ENCODE peak calls at places on chromosomes 1 and 21, in ten cellular contexts. X, W, Z, A, S, G, B, O, N and Q are unnamed samples.

GRCh38 chr1:64598100-64598571 is 128.2 kb downstream of the CACHD1 start:
- DNase-seq in X (no peak), W (peak; percentile 35), Z (no peak), A (no peak), S (no peak), G (peak; percentile 73), B (no peak), O (peak; percentile 24), N (no peak), Q (no peak)

GRCh38 chr1:86848654-86849053 is 65.3 kb downstream of the SELENOF start:
- DNase-seq in X (no peak), W (no peak), Z (no peak), A (no peak), S (no peak), G (no peak), B (no peak), O (peak; percentile 47), N (no peak), Q (no peak)

GRCh38 chr1:93735722-93736121 is 54.1 kb upstream of the BCAR3 start:
- DNase-seq in X (no peak), W (peak; percentile 57), Z (no peak), A (no peak), S (no peak), G (peak; percentile 90), B (no peak), O (peak; percentile 88), N (no peak), Q (no peak)

GRCh38 chr1:174939771-174940545 is 59.8 kb upstream of the CACYBP start:
- DNase-seq in X (no peak), W (no peak), Z (no peak), A (no peak), S (no peak), G (no peak), B (no peak), O (no peak), N (no peak), Q (no peak)

GRCh38 chr1:154557939-154558609 is 388 bp downstream of the UBE2Q1 start:
- DNase-seq in X (peak; percentile 38), W (no peak), Z (no peak), A (peak; percentile 52), S (peak; percentile 80), G (peak; percentile 18), B (peak; percentile 18), O (peak; percentile 18), N (peak; percentile 80), Q (peak; percentile 67)

GRCh38 chr1:166064324-166064926 is 102.4 kb downstream of the FAM78B start:
- DNase-seq in X (no peak), W (no peak), Z (no peak), A (no peak), S (no peak), G (no peak), B (no peak), O (no peak), N (no peak), Q (no peak)

GRCh38 chr1:109782514-109782913 is 18.8 kb upstream of the EPS8L3 start:
- DNase-seq in X (no peak), W (no peak), Z (no peak), A (no peak), S (peak; percentile 34), G (peak; percentile 59), B (no peak), O (no peak), N (peak; percentile 51), Q (no peak)

GRCh38 chr1:184610872-184611614 is 143.6 kb downstream of the EDEM3 start:
- DNase-seq in X (no peak), W (no peak), Z (peak; percentile 25), A (peak; percentile 36), S (no peak), G (no peak), B (no peak), O (no peak), N (no peak), Q (no peak)

GRCh38 chr1:227893696-227894305 is 53.9 kb downstream of the WNT9A start:
- DNase-seq in X (no peak), W (no peak), Z (no peak), A (no peak), S (peak; percentile 20), G (no peak), B (no peak), O (no peak), N (no peak), Q (no peak)

GRCh38 chr1:243658596-243659105 is 191.4 kb downstream of the AKT3 start:
- DNase-seq in X (no peak), W (no peak), Z (no peak), A (no peak), S (no peak), G (no peak), B (no peak), O (no peak), N (no peak), Q (no peak)

GRCh38 chr1:16392740-16393139 is 25.7 kb downstream of the SZRD1 start:
- DNase-seq in X (no peak), W (no peak), Z (no peak), A (no peak), S (no peak), G (peak; percentile 38), B (no peak), O (peak; percentile 60), N (no peak), Q (no peak)

GRCh38 chr1:9181176-9181906 is 52.4 kb upstream of the GPR157 start:
- DNase-seq in X (peak; percentile 66), W (no peak), Z (no peak), A (no peak), S (peak; percentile 84), G (peak; percentile 49), B (peak; percentile 24), O (peak; percentile 70), N (peak; percentile 87), Q (peak; percentile 60)

GRCh38 chr1:100277866-100278265 is 11.8 kb downstream of the RTCA start:
- DNase-seq in X (peak; percentile 10), W (no peak), Z (no peak), A (no peak), S (no peak), G (no peak), B (no peak), O (peak; percentile 17), N (no peak), Q (no peak)

GRCh38 chr1:160371346-160371631 is 4.4 kb downstream of the NHLH1 start:
- DNase-seq in X (no peak), W (no peak), Z (no peak), A (no peak), S (no peak), G (no peak), B (no peak), O (no peak), N (no peak), Q (no peak)

GRCh38 chr1:229594227-229595008 is 31.5 kb downstream of the TAF5L start:
- DNase-seq in X (no peak), W (no peak), Z (no peak), A (no peak), S (no peak), G (no peak), B (no peak), O (no peak), N (no peak), Q (no peak)

GRCh38 chr1:204842892-204843291 is 27.8 kb upstream of the NFASC start:
- DNase-seq in X (no peak), W (no peak), Z (peak; percentile 76), A (peak; percentile 47), S (no peak), G (no peak), B (no peak), O (peak; percentile 7), N (no peak), Q (no peak)

GRCh38 chr21:41678016-41678935 is 88.6 kb downstream of the RIPK4 start:
- DNase-seq in X (no peak), W (peak; percentile 68), Z (peak; percentile 24), A (peak; percentile 78), S (no peak), G (peak; percentile 8), B (no peak), O (no peak), N (no peak), Q (no peak)

GRCh38 chr1:223358826-223359225 is 5.2 kb downstream of the SUSD4 start:
- DNase-seq in X (no peak), W (no peak), Z (no peak), A (no peak), S (no peak), G (no peak), B (no peak), O (no peak), N (no peak), Q (no peak)

GRCh38 chr1:10555635-10556429 is 81.1 kb downstream of the PEX14 start:
- DNase-seq in X (no peak), W (no peak), Z (no peak), A (no peak), S (no peak), G (no peak), B (no peak), O (no peak), N (no peak), Q (no peak)

GRCh38 chr1:101995984-101996731 is 568 bp downstream of the OLFM3 start:
- DNase-seq in X (no peak), W (no peak), Z (peak; percentile 62), A (peak; percentile 51), S (no peak), G (no peak), B (no peak), O (no peak), N (no peak), Q (no peak)

GRCh38 chr1:7922301-7922700 is 18.3 kb downstream of the TNFRSF9 start:
- DNase-seq in X (no peak), W (no peak), Z (no peak), A (no peak), S (no peak), G (peak; percentile 57), B (no peak), O (peak; percentile 67), N (no peak), Q (no peak)

GRCh38 chr1:19925342-19926070 is 2.1 kb upstream of the PLA2G2E start:
- DNase-seq in X (no peak), W (no peak), Z (no peak), A (no peak), S (no peak), G (no peak), B (no peak), O (no peak), N (no peak), Q (no peak)

GRCh38 chr1:151281225-151281968 is 702 bp upstream of the ZNF687 start:
- DNase-seq in X (peak; percentile 90), W (peak; percentile 96), Z (peak; percentile 100), A (peak; percentile 100), S (peak; percentile 98), G (peak; percentile 97), B (peak; percentile 92), O (peak; percentile 98), N (peak; percentile 97), Q (peak; percentile 96)

GRCh38 chr1:21865943-21866628 is 54.0 kb downstream of the LDLRAD2 start:
- DNase-seq in X (peak; percentile 58), W (no peak), Z (peak; percentile 52), A (peak; percentile 18), S (no peak), G (no peak), B (no peak), O (no peak), N (no peak), Q (no peak)

GRCh38 chr21:45265721-45266517 is 21.8 kb downstream of the POFUT2 start:
- DNase-seq in X (no peak), W (no peak), Z (no peak), A (no peak), S (peak; percentile 21), G (no peak), B (no peak), O (no peak), N (no peak), Q (no peak)